ENCODE peak calls at places on chromosomes 7 and 10, in nine cellular contexts. U, A, S, F, Y, T, B, Q and I are unnamed samples.

GRCh38 chr7:156578978-156579430 is 61.6 kb upstream of the RNF32 start:
- DNase-seq in A (no peak), Q (no peak), S (no peak), F (no peak), B (no peak), T (no peak), U (no peak), Y (no peak), I (no peak)

GRCh38 chr10:35435824-35436223 is 99.5 kb downstream of the CCNY start:
- DNase-seq in Y (no peak), Q (no peak), F (no peak), A (no peak), U (peak), T (no peak), S (no peak), B (no peak), I (no peak)

GRCh38 chr7:148385009-148385682 is 205.4 kb upstream of the C7orf33 start:
- DNase-seq in T (no peak), F (no peak), Q (no peak), S (no peak), Y (no peak), U (no peak), A (no peak), B (no peak), I (no peak)

GRCh38 chr10:51092402-51092801 is 18.1 kb downstream of the PRKG1 start:
- DNase-seq in T (no peak), U (no peak), Q (no peak), A (peak), B (no peak), S (peak), F (no peak), Y (no peak), I (peak)

GRCh38 chr10:104518891-104519290 is 122.2 kb upstream of the SORCS3 start:
- DNase-seq in T (no peak), Q (no peak), A (no peak), Y (no peak), U (no peak), F (no peak), B (no peak), S (no peak), I (no peak)

GRCh38 chr10:121601458-121601857 is 3.2 kb upstream of the FGFR2 start:
- DNase-seq in Y (no peak), T (no peak), B (no peak), U (no peak), F (no peak), Q (no peak), S (no peak), A (no peak), I (no peak)

GRCh38 chr10:3065622-3066021 is 1.7 kb upstream of the PFKP start:
- DNase-seq in Y (no peak), F (no peak), U (no peak), A (peak), B (no peak), T (no peak), Q (no peak), S (peak), I (no peak)

GRCh38 chr10:78416031-78416800 is 382.6 kb downstream of the RPS24 start:
- DNase-seq in F (no peak), Y (peak), Q (no peak), U (no peak), S (no peak), B (no peak), A (no peak), T (no peak), I (no peak)

GRCh38 chr10:93437000-93437945 is 44.9 kb downstream of the MYOF start:
- DNase-seq in A (peak), Y (peak), T (no peak), B (no peak), F (peak), S (peak), U (peak), Q (peak), I (peak)

GRCh38 chr7:148537435-148537834 is 53.1 kb upstream of the C7orf33 start:
- DNase-seq in B (no peak), A (no peak), Y (no peak), T (no peak), S (no peak), Q (no peak), F (no peak), U (no peak), I (no peak)

GRCh38 chr7:142556745-142557144 is 192.5 kb upstream of the PRSS1 start:
- DNase-seq in A (peak), Y (peak), B (peak), U (no peak), S (peak), T (no peak), Q (peak), F (peak), I (peak)

GRCh38 chr7:130966246-130967009 is 232.4 kb upstream of the KLF14 start:
- DNase-seq in F (no peak), U (no peak), Y (no peak), T (no peak), Q (no peak), S (no peak), A (no peak), B (no peak), I (no peak)

GRCh38 chr10:31146496-31147219 is 115.0 kb upstream of the ZNF438 start:
- DNase-seq in Y (peak), A (peak), F (no peak), T (peak), U (no peak), Q (peak), S (peak), B (no peak), I (no peak)

GRCh38 chr10:119281581-119282071 is 74.3 kb downstream of the GRK5 start:
- DNase-seq in Q (no peak), T (no peak), U (no peak), A (peak), S (peak), F (no peak), B (peak), Y (no peak), I (peak)

GRCh38 chr7:102331536-102332275 is 24.5 kb downstream of the SPDYE6 start:
- DNase-seq in A (no peak), S (no peak), B (no peak), Y (no peak), U (no peak), F (no peak), Q (no peak), T (no peak), I (no peak)

GRCh38 chr10:51700228-51700835 is 937 bp upstream of the CSTF2T start:
- DNase-seq in A (no peak), T (no peak), F (no peak), U (no peak), B (no peak), S (no peak), Q (no peak), Y (no peak), I (peak)

GRCh38 chr7:73715648-73716317 is 3.7 kb downstream of the STX1A start:
- DNase-seq in Q (peak), T (no peak), F (peak), S (no peak), A (no peak), B (no peak), U (no peak), Y (peak), I (peak)

GRCh38 chr7:73717025-73717807 is 2.3 kb downstream of the STX1A start:
- DNase-seq in S (no peak), F (no peak), Y (no peak), T (no peak), Q (no peak), A (no peak), U (no peak), B (no peak), I (no peak)

GRCh38 chr7:73717991-73718405 is 1.5 kb downstream of the STX1A start:
- DNase-seq in T (peak), S (no peak), B (no peak), A (no peak), Q (no peak), F (peak), U (no peak), Y (peak), I (no peak)

GRCh38 chr7:73718438-73718881 is 1.0 kb downstream of the STX1A start:
- DNase-seq in Q (no peak), F (no peak), U (no peak), T (no peak), A (no peak), Y (no peak), S (no peak), B (peak), I (no peak)

DNA sequence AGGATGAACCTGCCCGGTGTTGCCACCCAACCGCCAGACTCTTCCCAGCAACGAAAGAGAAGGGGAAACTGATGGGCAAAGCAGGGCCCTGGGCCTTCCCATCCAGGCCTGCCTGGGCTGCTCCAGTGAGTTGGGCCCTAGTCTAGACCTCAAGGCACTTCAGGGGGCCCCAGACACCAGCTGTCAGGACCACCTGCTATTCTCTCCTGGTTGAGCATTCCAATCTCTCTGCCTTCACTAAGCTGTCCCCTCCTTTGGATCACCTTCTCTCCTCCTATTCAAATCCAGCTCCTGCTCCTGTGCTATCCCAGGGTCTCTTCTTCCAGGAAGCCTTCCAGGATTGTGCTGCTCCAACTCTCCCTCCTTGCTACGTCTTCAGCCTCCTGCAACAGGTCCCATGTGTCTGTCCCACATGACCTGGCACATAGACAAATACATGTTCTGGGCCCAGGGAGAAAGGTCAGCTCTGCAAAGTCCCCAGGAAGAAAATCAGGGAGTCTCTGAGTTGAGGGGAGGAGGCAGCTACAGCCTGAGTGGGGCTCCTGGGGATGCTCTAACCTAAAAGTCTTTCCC is 3.1 kb downstream of the STX1A start:
- DNase-seq in F (no peak), T (no peak), A (no peak), Y (no peak), B (no peak), S (no peak), Q (peak), U (no peak), I (no peak)
- H3K4me3 ChIP-seq in F (no peak), T (no peak), A (no peak), Y (no peak), B (peak), S (no peak), Q (peak), U (no peak), I (no peak)

DNA sequence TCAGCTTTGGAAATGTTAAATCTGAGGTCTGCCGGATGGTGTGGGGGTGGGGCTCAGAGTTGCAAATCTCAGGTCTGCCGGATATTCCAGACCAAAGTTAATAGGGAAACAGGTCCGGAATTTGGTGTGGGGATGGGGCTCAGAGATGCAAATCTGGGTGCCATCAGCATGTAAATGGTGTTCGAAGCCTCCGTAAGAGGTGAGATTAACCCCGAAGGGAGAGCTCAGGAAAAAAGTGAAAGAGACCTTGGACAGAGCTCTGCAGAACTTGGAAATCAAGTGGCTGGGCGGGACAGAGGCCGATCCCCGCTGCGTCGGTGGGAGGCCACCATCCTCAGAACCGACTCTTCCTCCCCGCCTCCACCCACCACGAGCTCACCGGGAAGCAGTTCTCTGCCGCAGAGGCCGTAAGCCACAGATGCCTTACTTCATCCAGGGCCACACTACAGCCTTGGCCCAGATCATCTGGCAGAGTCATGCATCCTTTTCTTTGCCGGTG is 1.7 kb upstream of the SEPHS1 start:
- DNase-seq in S (peak), Y (no peak), U (peak), A (peak), T (no peak), F (no peak), B (peak), Q (no peak), I (peak)
- H3K4me3 ChIP-seq in S (no peak), Y (peak), U (peak), A (peak), T (peak), F (peak), B (peak), Q (peak), I (no peak)

DNA sequence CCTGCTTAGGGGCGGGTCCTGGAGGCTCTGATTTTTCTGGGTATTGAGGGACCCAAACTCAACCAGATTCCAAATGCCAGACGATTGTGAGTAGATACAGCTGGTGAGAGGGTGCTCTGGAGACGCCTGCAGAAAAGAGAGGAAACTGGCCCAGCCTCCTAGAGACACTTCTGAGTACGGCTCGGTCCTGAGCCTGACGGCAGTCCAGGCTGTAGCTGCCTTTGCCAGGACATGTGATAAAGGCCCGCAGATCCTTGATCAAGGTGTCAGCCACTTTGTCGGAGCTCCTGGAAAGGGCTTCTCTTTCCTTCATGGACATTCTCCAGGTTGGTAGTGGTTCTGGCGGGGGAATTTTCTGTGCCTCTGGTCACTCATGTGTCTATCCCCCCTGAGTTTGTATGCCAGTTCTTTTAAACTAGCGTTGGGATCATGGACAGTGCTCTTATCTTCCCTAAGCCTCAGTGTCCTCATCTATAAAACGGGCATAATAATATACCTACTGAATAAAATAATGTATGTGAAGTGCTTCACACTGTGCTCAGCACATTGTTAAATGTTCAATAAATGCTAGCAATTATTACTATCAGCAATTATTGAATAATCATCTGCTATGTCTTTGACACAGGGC is 42.4 kb upstream of the BTRC start:
- DNase-seq in A (no peak), Y (no peak), B (no peak), Q (no peak), S (no peak), T (no peak), F (no peak), U (no peak), I (peak)
- H3K4me3 ChIP-seq in A (peak), Y (no peak), B (no peak), Q (no peak), S (no peak), T (no peak), F (no peak), U (no peak), I (no peak)

GRCh38 chr7:6536899-6537298 is 14.4 kb downstream of the GRID2IP start:
- DNase-seq in U (no peak), Q (no peak), F (no peak), Y (no peak), B (peak), S (no peak), A (no peak), T (no peak), I (no peak)
- H3K4me3 ChIP-seq in U (no peak), Q (peak), F (no peak), Y (no peak), B (peak), S (no peak), A (peak), T (no peak), I (no peak)

GRCh38 chr7:151117565-151117964 is 31.3 kb downstream of the AGAP3 start:
- DNase-seq in B (no peak), U (peak), Q (no peak), A (no peak), Y (no peak), F (no peak), S (no peak), T (peak), I (no peak)

GRCh38 chr7:151118108-151119054 is 32.1 kb downstream of the AGAP3 start:
- DNase-seq in B (no peak), A (no peak), Q (no peak), Y (no peak), U (no peak), S (no peak), T (no peak), F (no peak), I (no peak)

GRCh38 chr7:151116603-151117002 is 30.3 kb downstream of the AGAP3 start:
- DNase-seq in S (no peak), U (no peak), A (no peak), F (no peak), Q (no peak), T (no peak), B (no peak), Y (no peak), I (no peak)

GRCh38 chr7:151115836-151116418 is 29.7 kb downstream of the AGAP3 start:
- DNase-seq in F (no peak), A (no peak), Y (no peak), U (peak), T (no peak), S (no peak), B (peak), Q (no peak), I (no peak)

GRCh38 chr7:151117041-151117440 is 30.8 kb downstream of the AGAP3 start:
- DNase-seq in Y (no peak), F (no peak), T (no peak), U (peak), A (no peak), B (no peak), Q (no peak), S (no peak), I (no peak)
- H3K4me3 ChIP-seq in Y (no peak), F (no peak), T (peak), U (peak), A (no peak), B (no peak), Q (no peak), S (no peak), I (no peak)

GRCh38 chr10:58486821-58487220 is 25.9 kb upstream of the BICC1 start:
- DNase-seq in Y (no peak), B (no peak), S (no peak), T (no peak), A (no peak), F (no peak), Q (no peak), U (no peak), I (no peak)
- H3K4me3 ChIP-seq in Y (no peak), B (no peak), S (no peak), T (no peak), A (no peak), F (no peak), Q (no peak), U (no peak), I (no peak)

GRCh38 chr10:7410800-7411670 is at the start of gene SFMBT2:
- DNase-seq in S (peak), Y (peak), Q (peak), B (peak), A (peak), F (peak), U (peak), T (peak), I (peak)

GRCh38 chr10:7410306-7410799 is 481 bp downstream of the SFMBT2 start:
- DNase-seq in U (peak), Y (no peak), Q (no peak), S (peak), A (peak), B (peak), F (no peak), T (no peak), I (peak)

GRCh38 chr10:7411671-7412481 is 1.0 kb upstream of the SFMBT2 start:
- DNase-seq in S (peak), U (peak), B (peak), T (no peak), F (no peak), Q (no peak), A (no peak), Y (no peak), I (no peak)

GRCh38 chr10:7409732-7410168 is 1.1 kb downstream of the SFMBT2 start:
- DNase-seq in Q (peak), Y (no peak), U (no peak), F (no peak), A (no peak), T (no peak), S (no peak), B (peak), I (peak)

GRCh38 chr10:7412482-7413251 is 1.8 kb upstream of the SFMBT2 start:
- DNase-seq in U (peak), F (no peak), T (no peak), B (peak), Q (peak), S (peak), A (peak), Y (no peak), I (peak)
- H3K4me3 ChIP-seq in U (peak), F (no peak), T (no peak), B (no peak), Q (no peak), S (peak), A (peak), Y (no peak), I (peak)

GRCh38 chr7:35694784-35695627 is at the start of gene HERPUD2:
- DNase-seq in B (peak), A (peak), F (peak), Y (peak), U (peak), T (peak), S (peak), Q (peak), I (peak)

GRCh38 chr7:35697414-35698175 is 2.7 kb upstream of the HERPUD2 start:
- DNase-seq in B (no peak), F (no peak), U (no peak), S (no peak), Y (peak), A (no peak), Q (peak), T (no peak), I (no peak)

GRCh38 chr7:35694161-35694783 is 663 bp downstream of the HERPUD2 start:
- DNase-seq in Y (no peak), B (peak), U (no peak), S (no peak), Q (no peak), F (no peak), T (no peak), A (no peak), I (peak)

GRCh38 chr7:35695628-35695888 is 623 bp upstream of the HERPUD2 start:
- DNase-seq in T (no peak), B (peak), U (no peak), S (no peak), F (no peak), A (no peak), Q (peak), Y (no peak), I (no peak)

DNA sequence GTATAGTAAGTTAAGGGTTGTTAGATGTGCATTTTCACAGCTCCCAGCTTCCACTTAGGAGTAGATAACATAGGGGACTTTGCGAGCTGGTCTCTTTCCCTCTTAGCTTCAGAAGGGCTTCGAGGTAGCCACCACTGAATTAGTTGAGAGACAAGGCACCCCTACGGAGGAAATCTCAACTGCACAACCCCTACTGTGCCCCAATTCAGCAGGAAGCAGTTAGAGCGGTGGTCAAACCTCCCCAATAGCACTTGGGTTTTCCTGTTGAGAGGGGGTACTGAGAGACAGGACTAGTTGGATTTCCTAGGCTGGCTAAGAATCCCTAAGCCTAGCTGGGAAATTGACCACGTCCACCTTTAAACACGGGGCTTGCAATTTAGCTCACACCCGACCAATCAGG is 1.1 kb upstream of the HERPUD2 start:
- DNase-seq in F (no peak), U (no peak), A (no peak), B (no peak), T (no peak), S (no peak), Y (no peak), Q (no peak), I (no peak)
- H3K4me3 ChIP-seq in F (peak), U (peak), A (peak), B (peak), T (peak), S (no peak), Y (peak), Q (peak), I (no peak)